ENCODE peak calls at places on chromosome 13, in four cellular contexts. D is fibroblast of mammary gland, L is endodermal cell, Z is tibial artery. W is an unnamed sample.
A peak's percentile ranks its signal among the peaks of the same experiment; 100 is the strongest.

GRCh38 chr13:109859898-109860297 is 73.5 kb upstream of the IRS2 start:
- DNase-seq in D (no peak), L (no peak), Z (no peak), W (no peak)

GRCh38 chr13:88824218-88824617 is 1153.0 kb downstream of the SLITRK5 start:
- DNase-seq in D (no peak), L (no peak), Z (no peak), W (no peak)

GRCh38 chr13:46593403-46593802 is 40.4 kb downstream of the LRCH1 start:
- DNase-seq in D (no peak), L (no peak), Z (no peak), W (no peak)

GRCh38 chr13:94210826-94211225 is 268.7 kb downstream of the DCT start:
- DNase-seq in D (no peak), L (no peak), Z (no peak), W (no peak)

GRCh38 chr13:76454991-76455390 is 431.2 kb downstream of the KCTD12 start:
- DNase-seq in D (no peak), L (no peak), Z (no peak), W (no peak)

GRCh38 chr13:79659161-79659560 is 178.2 kb downstream of the NDFIP2 start:
- DNase-seq in D (peak; percentile 36), L (no peak), Z (no peak), W (no peak)

GRCh38 chr13:31909889-31910551 is 121.6 kb upstream of the FRY start:
- DNase-seq in D (peak; percentile 77), L (peak; percentile 73), Z (no peak), W (no peak)

GRCh38 chr13:113839536-113840204 is 24.2 kb downstream of the GAS6 start:
- DNase-seq in D (no peak), L (no peak), Z (no peak), W (peak; percentile 70)

GRCh38 chr13:37319041-37319443 is 213.6 kb upstream of the CSNK1A1L start:
- DNase-seq in D (peak; percentile 38), L (no peak), Z (no peak), W (no peak)

GRCh38 chr13:108859202-108860012 is 230.0 kb downstream of the MYO16 start:
- DNase-seq in D (peak; percentile 59), L (no peak), Z (no peak), W (no peak)
- H3K4me3 ChIP-seq in D (peak overlapping the region; percentile 37), L (no peak overlapping the region), Z (no peak overlapping the region), W (no peak overlapping the region)

GRCh38 chr13:52848455-52849190 is at the start of gene PCDH8:
- DNase-seq in D (no peak), L (peak; percentile 97), Z (no peak), W (no peak)

GRCh38 chr13:52847322-52847681 is 1.1 kb downstream of the PCDH8 start:
- DNase-seq in D (no peak), L (no peak), Z (no peak), W (peak; percentile 72)

GRCh38 chr13:52846567-52847321 is 1.7 kb downstream of the PCDH8 start:
- DNase-seq in D (peak; percentile 28), L (peak; percentile 96), Z (no peak), W (peak; percentile 79)

GRCh38 chr13:52845766-52846566 is 2.5 kb downstream of the PCDH8 start:
- DNase-seq in D (no peak), L (peak; percentile 93), Z (no peak), W (peak; percentile 66)

GRCh38 chr13:52847682-52848432 is 583 bp downstream of the PCDH8 start:
- DNase-seq in D (no peak), L (peak; percentile 58), Z (no peak), W (no peak)
- H3K4me3 ChIP-seq in D (no peak overlapping the region), L (peak overlapping the region; percentile 77), Z (no peak overlapping the region), W (no peak overlapping the region)

GRCh38 chr13:98751397-98752110 is 918 bp downstream of the SLC15A1 start:
- DNase-seq in D (peak; percentile 44), L (peak; percentile 83), Z (no peak), W (no peak)
- H3K4me3 ChIP-seq in D (no peak overlapping the region), L (peak overlapping the region; percentile 62), Z (peak overlapping the region; percentile 41), W (peak overlapping the region; percentile 45)

GRCh38 chr13:51831519-51831918 is 13.5 kb downstream of the TMEM272 start:
- DNase-seq in D (no peak), L (no peak), Z (no peak), W (no peak)
- H3K4me3 ChIP-seq in D (no peak overlapping the region), L (no peak overlapping the region), Z (no peak overlapping the region), W (no peak overlapping the region)

GRCh38 chr13:47997384-47997783 is 3.7 kb downstream of the SUCLA2 start:
- DNase-seq in D (no peak), L (no peak), Z (no peak), W (no peak)
- H3K4me3 ChIP-seq in D (no peak overlapping the region), L (peak overlapping the region; percentile 38), Z (no peak overlapping the region), W (no peak overlapping the region)

GRCh38 chr13:44368599-44369368 is 4.8 kb upstream of the SERP2 start:
- DNase-seq in D (no peak), L (no peak), Z (no peak), W (no peak)

GRCh38 chr13:44373601-44374347 is at the start of gene SERP2:
- DNase-seq in D (peak; percentile 32), L (peak; percentile 91), Z (no peak), W (peak; percentile 87)

GRCh38 chr13:44374348-44374712 is 706 bp downstream of the SERP2 start:
- DNase-seq in D (peak; percentile 16), L (no peak), Z (no peak), W (no peak)

GRCh38 chr13:44371421-44371820 is 2.2 kb upstream of the SERP2 start:
- DNase-seq in D (no peak), L (no peak), Z (no peak), W (no peak)

GRCh38 chr13:44373247-44373600 is 400 bp upstream of the SERP2 start:
- DNase-seq in D (no peak), L (peak; percentile 67), Z (no peak), W (peak; percentile 67)
- H3K4me3 ChIP-seq in D (peak overlapping the region; percentile 55), L (peak overlapping the region; percentile 65), Z (peak overlapping the region; percentile 72), W (peak overlapping the region; percentile 70)

W was measured in kidney.